ENCODE peak calls at places on chromosomes 5 and 9, in six cellular contexts. J is foreskin fibroblast; E is lower lobe of right lung; W is keratinocyte; K is CD8-positive, alpha-beta T cell; T is AG10803. P is an unnamed sample.

GRCh38 chr9:129263836-129264235 is 85.8 kb upstream of the IER5L start:
- DNase-seq in J (peak), E (peak), W (no peak), K (no peak), T (no peak), P (no peak)

GRCh38 chr9:137665697-137666504 is 47.1 kb downstream of the EHMT1 start:
- DNase-seq in J (peak), E (no peak), W (no peak), K (no peak), T (peak), P (peak)

GRCh38 chr9:130962418-130963316 is 23.6 kb upstream of the FIBCD1 start:
- DNase-seq in J (peak), E (no peak), W (peak), K (no peak), T (peak), P (peak)

GRCh38 chr5:97550164-97550563 is 367.1 kb upstream of the RIOK2 start:
- DNase-seq in J (peak), E (no peak), W (no peak), K (no peak), T (peak), P (peak)

GRCh38 chr5:140133514-140134167 is 7.9 kb downstream of the IGIP start:
- DNase-seq in J (no peak), E (no peak), W (no peak), K (no peak), T (no peak), P (no peak)

GRCh38 chr5:107672212-107673105 is 1.7 kb upstream of the EFNA5 start:
- DNase-seq in J (peak), E (peak), W (peak), K (no peak), T (peak), P (peak)

GRCh38 chr5:3592298-3592697 is 3.3 kb upstream of the IRX1 start:
- DNase-seq in J (no peak), E (no peak), W (no peak), K (no peak), T (no peak), P (no peak)

GRCh38 chr5:171093598-171093997 is 215.4 kb upstream of the TLX3 start:
- DNase-seq in J (peak), E (no peak), W (no peak), K (no peak), T (no peak), P (peak)

GRCh38 chr5:134028496-134028895 is 23.7 kb upstream of the VDAC1 start:
- DNase-seq in J (no peak), E (no peak), W (no peak), K (no peak), T (peak), P (no peak)

GRCh38 chr5:72163349-72163983 is 56.2 kb downstream of the MAP1B start:
- DNase-seq in J (no peak), E (no peak), W (no peak), K (no peak), T (no peak), P (no peak)

GRCh38 chr5:56350595-56351170 is 117.6 kb upstream of the ANKRD55 start:
- DNase-seq in J (peak), E (peak), W (no peak), K (no peak), T (peak), P (peak)

GRCh38 chr9:89605181-89606048 is 603 bp downstream of the GADD45G start:
- DNase-seq in J (peak), E (peak), W (no peak), K (no peak), T (no peak), P (peak)

GRCh38 chr5:41408676-41409443 is 101.5 kb downstream of the PLCXD3 start:
- DNase-seq in J (peak), E (no peak), W (no peak), K (no peak), T (peak), P (no peak)

GRCh38 chr5:122697171-122697570 is 77.7 kb upstream of the SNX2 start:
- DNase-seq in J (no peak), E (no peak), W (no peak), K (no peak), T (no peak), P (no peak)

GRCh38 chr5:132526974-132527564 is 16.3 kb downstream of the IL5 start:
- DNase-seq in J (peak), E (no peak), W (no peak), K (no peak), T (no peak), P (no peak)
- TF ChIP-seq CTCF in J (no peak), E (no peak), W (no peak), K (peak), T (no peak), P (no peak)

DNA sequence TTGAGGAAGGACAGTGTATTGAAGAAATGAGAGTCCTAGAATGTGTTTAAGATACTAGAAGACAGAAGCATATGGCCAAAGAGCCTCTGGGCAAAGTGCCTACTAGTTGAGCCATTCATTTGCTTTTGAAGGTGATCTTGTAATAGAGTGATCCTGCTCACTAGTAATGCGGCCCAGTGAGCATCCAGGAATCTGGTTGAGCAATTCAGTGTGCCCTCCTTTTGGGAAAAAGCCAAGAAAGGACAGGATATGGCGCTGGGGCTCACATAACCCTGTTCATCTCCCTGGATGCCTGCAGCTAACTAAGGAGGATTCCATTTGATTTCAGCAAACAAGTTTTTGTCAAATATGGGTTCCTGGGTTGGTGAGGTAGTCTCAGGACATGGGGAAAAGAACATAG is 16.3 kb downstream of the ADAM19 start:
- DNase-seq in J (peak), E (no peak), W (peak), K (no peak), T (peak), P (peak)
- H3K4me3 ChIP-seq in J (no peak), E (no peak), W (no peak), K (no peak), T (no peak), P (no peak)

DNA sequence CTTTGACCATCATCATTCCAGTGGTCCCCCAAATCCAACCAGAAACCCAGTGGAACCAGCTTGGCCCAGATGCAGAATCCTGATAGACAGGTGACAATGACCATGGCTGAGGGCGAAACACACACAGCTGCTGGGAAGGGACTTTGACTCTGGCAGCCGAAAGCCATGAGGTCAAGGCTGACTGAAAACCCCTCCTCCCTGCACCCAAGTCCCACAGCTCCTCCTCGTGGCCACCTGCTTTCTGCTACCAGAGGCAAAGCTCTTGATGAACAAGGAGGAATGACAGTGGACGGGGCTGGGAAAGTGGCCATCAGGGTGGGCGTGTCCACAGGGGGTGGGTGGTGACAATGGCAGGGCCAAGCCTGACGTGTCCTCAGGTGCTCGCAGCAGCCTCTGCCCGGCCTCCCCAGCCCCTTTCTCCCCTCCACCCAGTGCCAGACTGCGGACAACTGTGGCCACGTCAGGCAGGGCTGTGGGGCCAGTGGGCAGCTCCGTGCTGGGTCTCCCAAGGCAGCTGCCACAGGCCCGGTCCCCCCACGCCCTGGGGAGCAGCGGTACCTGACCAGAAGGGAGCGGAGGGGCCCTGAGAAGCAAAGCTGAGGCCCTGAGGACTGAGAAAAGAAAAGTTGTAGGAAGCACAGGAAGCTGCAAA is 30.8 kb upstream of the SARDH start:
- DNase-seq in J (no peak), E (peak), W (no peak), K (no peak), T (no peak), P (peak)
- TF ChIP-seq CTCF in J (peak), E (no peak), W (no peak), K (no peak), T (no peak), P (peak)

DNA sequence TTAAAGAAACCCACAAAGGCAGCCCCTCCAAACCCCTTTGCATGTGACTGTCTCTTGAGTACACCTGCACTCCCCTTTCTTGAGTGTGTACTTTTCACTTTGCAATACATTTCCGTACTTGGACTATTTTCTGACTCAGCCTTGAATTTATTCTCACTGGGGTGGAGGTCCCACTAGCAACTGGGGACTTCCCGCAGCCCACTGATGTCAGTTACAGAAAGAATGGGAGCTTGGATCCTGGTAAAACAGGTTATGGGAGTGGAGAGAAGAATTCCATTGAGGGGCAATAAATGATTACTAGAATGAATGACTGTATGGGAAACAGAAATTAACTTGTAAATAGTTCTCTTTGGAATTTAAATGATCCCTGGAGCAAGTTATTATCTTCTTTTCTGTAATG is 58.2 kb upstream of the SPATA31C2 start:
- DNase-seq in J (no peak), E (no peak), W (no peak), K (no peak), T (no peak), P (no peak)
- H3K4me3 ChIP-seq in J (no peak), E (no peak), W (no peak), K (no peak), T (no peak), P (no peak)

P was measured in choroid plexus epithelial cell.